ENCODE peak calls at places on chromosome 16, in nine cellular contexts. P is activated CD4-positive, alpha-beta T cell treated with anti-CD3 and anti-CD28 coated beads, Interleukin-2, amount 50 U/mL, for 1 hour; Y is M059J; G is nephron progenitor cell; E is stimulated activated CD4-positive, alpha-beta T cell treated with anti-CD3 and anti-CD28 coated beads, Interleukin-12 subunit alpha, Interleukin-12 subunit beta, amount 100 ng/mL, for 24 hours; Z is ELR; D is substantia nigra; X is foreskin fibroblast; Q is K562. M is an unnamed sample.

GRCh38 chr16:72501739-72502653 is 330.0 kb upstream of the PMFBP1 start:
- DNase-seq in E (peak; percentile 8), Y (peak; percentile 72), Z (peak; percentile 75), X (peak; percentile 85), D (peak; percentile 35), P (peak; percentile 15), G (peak; percentile 65), Q (peak; percentile 40), M (peak; percentile 58)

GRCh38 chr16:88936008-88936912 is 40.7 kb downstream of the CBFA2T3 start:
- DNase-seq in X (peak; percentile 21), D (no peak), E (no peak), Z (no peak), G (no peak), P (no peak), Q (no peak), Y (no peak), M (no peak)

GRCh38 chr16:85639529-85640253 is 26.6 kb downstream of the GSE1 start:
- DNase-seq in G (no peak), E (no peak), Y (no peak), D (no peak), X (peak; percentile 42), Q (no peak), P (no peak), Z (no peak), M (no peak)

GRCh38 chr16:20774703-20775362 is 11.0 kb downstream of the ACSM3 start:
- DNase-seq in X (peak; percentile 72), G (peak; percentile 66), Q (peak; percentile 54), P (peak; percentile 61), Y (peak; percentile 82), Z (peak; percentile 71), E (peak; percentile 19), D (no peak), M (peak; percentile 89)

GRCh38 chr16:28964527-28964926 is 10.1 kb upstream of the SPNS1 start:
- DNase-seq in Z (no peak), X (no peak), E (no peak), Y (no peak), G (no peak), Q (no peak), D (no peak), P (no peak), M (no peak)

GRCh38 chr16:14286381-14287230 is 215.5 kb downstream of the MRTFB start:
- DNase-seq in Q (no peak), D (no peak), E (no peak), P (peak; percentile 25), X (peak; percentile 12), Z (no peak), G (no peak), Y (no peak), M (no peak)

GRCh38 chr16:84995666-84996065 is 15.7 kb downstream of the ZDHHC7 start:
- DNase-seq in G (no peak), Y (no peak), P (peak; percentile 12), D (no peak), Z (no peak), Q (no peak), E (no peak), X (no peak), M (no peak)

GRCh38 chr16:4323845-4324478 is 8.1 kb downstream of the GLIS2 start:
- DNase-seq in E (no peak), G (peak; percentile 70), Q (peak; percentile 56), D (no peak), Z (peak; percentile 29), P (no peak), X (peak; percentile 80), Y (no peak), M (peak; percentile 82)

GRCh38 chr16:57736419-57737281 is 1.1 kb downstream of the KATNB1 start:
- DNase-seq in X (peak; percentile 90), Z (peak; percentile 86), Y (peak; percentile 69), G (peak; percentile 43), Q (peak; percentile 54), E (no peak), P (peak; percentile 32), D (no peak), M (peak; percentile 80)

GRCh38 chr16:35365675-35366074 is 1906.3 kb downstream of the TP53TG3F start:
- DNase-seq in G (no peak), D (no peak), E (no peak), X (no peak), P (no peak), Y (no peak), Z (no peak), Q (no peak), M (no peak)

GRCh38 chr16:11051430-11052079 is 107.2 kb downstream of the CLEC16A start:
- DNase-seq in E (no peak), G (no peak), P (no peak), Q (no peak), Z (no peak), D (no peak), X (no peak), Y (no peak), M (no peak)

GRCh38 chr16:56657555-56658430 is at the start of gene MT1F:
- DNase-seq in E (peak; percentile 55), X (peak; percentile 44), D (no peak), Q (peak; percentile 83), P (peak; percentile 60), G (peak; percentile 72), Y (peak; percentile 79), Z (peak; percentile 56), M (peak; percentile 82)

GRCh38 chr16:763386-763785 is 2.9 kb downstream of the MSLN start:
- DNase-seq in X (no peak), G (no peak), Y (no peak), P (no peak), D (no peak), E (no peak), Q (no peak), Z (no peak), M (no peak)

GRCh38 chr16:18833707-18834505 is 32.6 kb upstream of the ARL6IP1 start:
- DNase-seq in D (no peak), P (no peak), Z (no peak), X (no peak), G (no peak), Q (no peak), E (no peak), Y (no peak), M (no peak)

GRCh38 chr16:71460246-71460645 is 1.8 kb downstream of the ZNF23 start:
- DNase-seq in Q (no peak), E (no peak), Y (peak; percentile 80), D (no peak), Z (peak; percentile 87), X (peak; percentile 84), G (no peak), P (no peak), M (no peak)

GRCh38 chr16:578870-579405 is 9.2 kb downstream of the PIGQ start:
- DNase-seq in Y (no peak), G (peak; percentile 84), Q (peak; percentile 67), D (peak; percentile 53), Z (peak; percentile 62), P (peak; percentile 63), E (peak; percentile 43), X (peak; percentile 83), M (peak; percentile 89)

GRCh38 chr16:1828645-1829410 is 1.8 kb downstream of the FAHD1 start:
- DNase-seq in Y (no peak), G (no peak), E (no peak), D (no peak), X (no peak), Q (no peak), P (no peak), Z (no peak), M (no peak)

GRCh38 chr16:18796377-18796776 is 5.0 kb downstream of the ARL6IP1 start:
- DNase-seq in E (no peak), Q (no peak), Y (no peak), D (no peak), P (no peak), X (no peak), G (no peak), Z (no peak), M (no peak)

GRCh38 chr16:48353565-48354163 is 31.5 kb downstream of the SIAH1 start:
- DNase-seq in Y (peak; percentile 71), E (peak; percentile 43), X (peak; percentile 83), D (peak; percentile 41), Q (peak; percentile 76), G (peak; percentile 50), Z (peak; percentile 84), P (peak; percentile 64), M (peak; percentile 71)

GRCh38 chr16:8936421-8936820 is 27.3 kb downstream of the USP7 start:
- DNase-seq in X (peak; percentile 65), Y (peak; percentile 69), E (peak; percentile 53), P (peak; percentile 76), Q (peak; percentile 59), G (peak; percentile 41), Z (peak; percentile 70), D (no peak), M (peak; percentile 73)

GRCh38 chr16:2497116-2497630 is 16.6 kb upstream of the ATP6V0C start:
- DNase-seq in D (no peak), Z (no peak), E (no peak), G (peak; percentile 56), X (no peak), P (no peak), Q (peak; percentile 88), Y (no peak), M (peak; percentile 65)

GRCh38 chr16:17365591-17366298 is 105.0 kb downstream of the XYLT1 start:
- DNase-seq in G (no peak), Q (no peak), X (peak; percentile 34), P (no peak), Z (no peak), D (no peak), Y (peak; percentile 36), E (no peak), M (no peak)

GRCh38 chr16:53175118-53175517 is 120.3 kb downstream of the CHD9 start:
- DNase-seq in P (no peak), G (no peak), Z (no peak), Y (no peak), Q (no peak), E (no peak), D (no peak), X (no peak), M (no peak)

GRCh38 chr16:87784812-87785211 is 19.0 kb upstream of the KLHDC4 start:
- DNase-seq in Q (no peak), Y (peak; percentile 47), G (no peak), E (no peak), X (peak; percentile 63), Z (peak; percentile 60), P (no peak), D (no peak), M (peak; percentile 71)

GRCh38 chr16:55367796-55368195 is 43.8 kb downstream of the IRX6 start:
- DNase-seq in G (no peak), E (no peak), Y (peak; percentile 16), D (no peak), Q (no peak), X (peak; percentile 31), Z (peak; percentile 19), P (no peak), M (no peak)

GRCh38 chr16:68901910-68902309 is 58.6 kb downstream of the TANGO6 start:
- DNase-seq in Y (peak; percentile 35), P (no peak), Q (no peak), G (no peak), E (no peak), D (no peak), X (peak; percentile 68), Z (peak; percentile 22), M (no peak)

GRCh38 chr16:51237861-51238378 is 86.8 kb upstream of the SALL1 start:
- DNase-seq in Z (no peak), P (no peak), D (no peak), Q (no peak), X (no peak), Y (no peak), G (no peak), E (no peak), M (no peak)

GRCh38 chr16:20300312-20301097 is 26.8 kb downstream of the GP2 start:
- DNase-seq in Y (peak; percentile 62), X (peak; percentile 26), Q (peak; percentile 68), E (peak; percentile 2), Z (peak; percentile 40), G (peak; percentile 60), P (no peak), D (peak; percentile 36), M (peak; percentile 75)

GRCh38 chr16:22177968-22178934 is 15.9 kb downstream of the SDR42E2 start:
- DNase-seq in E (no peak), Y (no peak), Q (no peak), P (no peak), D (no peak), X (no peak), Z (no peak), G (no peak), M (no peak)

GRCh38 chr16:50213939-50214519 is 52.3 kb upstream of the ADCY7 start:
- DNase-seq in Y (peak; percentile 56), G (no peak), Z (peak; percentile 68), E (no peak), Q (peak; percentile 52), D (no peak), P (no peak), X (peak; percentile 77), M (no peak)

GRCh38 chr16:64864232-64864803 is 257.5 kb downstream of the CDH11 start:
- DNase-seq in Z (peak; percentile 70), Q (no peak), X (peak; percentile 90), E (no peak), G (no peak), D (no peak), P (no peak), Y (peak; percentile 87), M (peak; percentile 3)